ENCODE peak calls at places on chromosomes 12 and 14, in five cellular contexts. J is stimulated activated CD4-positive, alpha-beta T cell treated with anti-CD3 and anti-CD28 coated beads, Interleukin-2, amount 100 ng/mL, for 4 hours; V is aorta; F is kidney glomerular epithelial cell; C is CD4-positive, alpha-beta memory T cell. Q is an unnamed sample.

GRCh38 chr12:55681142-55682077 is 26.3 kb downstream of the ITGA7 start:
- DNase-seq in C (no peak), J (no peak), F (peak; percentile 77), V (peak; percentile 84), Q (peak; percentile 54)

GRCh38 chr14:59619071-59619470 is 42.5 kb upstream of the CCDC175 start:
- DNase-seq in C (no peak), V (no peak), F (no peak), J (no peak), Q (no peak)

GRCh38 chr12:93237235-93237915 is 140.3 kb upstream of the NUDT4 start:
- DNase-seq in J (no peak), C (no peak), V (no peak), F (no peak), Q (peak; percentile 32)

GRCh38 chr12:3453947-3454675 is 36.9 kb upstream of the PRMT8 start:
- DNase-seq in V (no peak), C (no peak), J (no peak), F (peak; percentile 93), Q (no peak)

GRCh38 chr14:104106471-104106991 is 21.0 kb downstream of the ASPG start:
- DNase-seq in J (no peak), V (peak; percentile 70), F (no peak), C (no peak), Q (peak; percentile 10)

GRCh38 chr12:47762850-47763440 is 4.3 kb upstream of the RAPGEF3 start:
- DNase-seq in V (no peak), C (no peak), J (no peak), F (no peak), Q (no peak)

GRCh38 chr12:97151481-97151880 is 244.4 kb downstream of the NEDD1 start:
- DNase-seq in J (no peak), F (no peak), V (no peak), C (no peak), Q (no peak)

GRCh38 chr12:63766498-63766897 is 13.2 kb upstream of the RXYLT1 start:
- DNase-seq in F (no peak), J (no peak), V (no peak), C (no peak), Q (no peak)

GRCh38 chr12:130220361-130220760 is 58.1 kb downstream of the FZD10 start:
- DNase-seq in V (no peak), C (no peak), J (no peak), F (no peak), Q (no peak)

GRCh38 chr14:92259613-92260357 is 63.2 kb upstream of the SLC24A4 start:
- DNase-seq in V (no peak), F (no peak), C (no peak), J (no peak), Q (no peak)

GRCh38 chr12:17609152-17609551 is 480.8 kb downstream of the RERGL start:
- DNase-seq in C (no peak), V (no peak), J (no peak), F (no peak), Q (no peak)

GRCh38 chr14:26841920-26842741 is 244.3 kb upstream of the NOVA1 start:
- DNase-seq in J (no peak), C (no peak), V (no peak), F (peak; percentile 91), Q (no peak)

GRCh38 chr12:59650594-59651229 is 54.9 kb downstream of the SLC16A7 start:
- DNase-seq in V (no peak), F (peak; percentile 75), J (no peak), C (no peak), Q (no peak)

GRCh38 chr12:43836455-43836989 is 641 bp downstream of the TMEM117 start:
- DNase-seq in J (no peak), V (no peak), C (no peak), F (no peak), Q (no peak)

GRCh38 chr14:95155044-95155443 is 2.3 kb downstream of the DICER1 start:
- DNase-seq in V (no peak), J (no peak), F (no peak), C (no peak), Q (no peak)

GRCh38 chr14:90061849-90062794 is at the start of gene KCNK13:
- DNase-seq in F (no peak), V (no peak), C (no peak), J (no peak), Q (peak; percentile 20)

GRCh38 chr14:91509878-91510170 is 286 bp downstream of the PPP4R3A start:
- DNase-seq in J (no peak), F (no peak), C (no peak), V (no peak), Q (no peak)

GRCh38 chr14:35289623-35290022 is 2.6 kb upstream of the PSMA6 start:
- DNase-seq in J (no peak), V (no peak), F (no peak), C (no peak), Q (no peak)

GRCh38 chr14:93894992-93895391 is 32.2 kb upstream of the FAM181A start:
- DNase-seq in J (no peak), F (no peak), V (no peak), C (no peak), Q (no peak)

GRCh38 chr12:52605542-52605941 is 4.3 kb upstream of the KRT72 start:
- DNase-seq in J (no peak), C (no peak), V (no peak), F (no peak), Q (no peak)

GRCh38 chr14:24411468-24412454 is 13.0 kb downstream of the NYNRIN start:
- DNase-seq in F (peak; percentile 21), C (peak; percentile 34), J (no peak), V (no peak), Q (no peak)

GRCh38 chr12:58529897-58530296 is 390.4 kb downstream of the LRIG3 start:
- DNase-seq in C (no peak), J (no peak), F (peak; percentile 86), V (no peak), Q (no peak)

GRCh38 chr14:104554088-104554607 is 25.4 kb upstream of the C14orf180 start:
- DNase-seq in F (no peak), J (no peak), C (no peak), V (peak; percentile 32), Q (peak; percentile 11)

GRCh38 chr14:59394268-59394667 is 70.9 kb downstream of the GPR135 start:
- DNase-seq in C (no peak), V (no peak), F (no peak), J (no peak), Q (no peak)

GRCh38 chr12:46556105-46556559 is 183.6 kb upstream of the SLC38A2 start:
- DNase-seq in V (no peak), C (no peak), F (peak; percentile 90), J (no peak), Q (no peak)

GRCh38 chr12:40192704-40193255 is 32.0 kb upstream of the LRRK2 start:
- DNase-seq in C (peak; percentile 20), F (no peak), J (no peak), V (no peak), Q (no peak)

GRCh38 chr12:13573698-13574321 is 377.3 kb downstream of the EMP1 start:
- DNase-seq in F (no peak), V (no peak), J (no peak), C (no peak), Q (no peak)

GRCh38 chr14:102418169-102418852 is 55.6 kb downstream of the TECPR2 start:
- DNase-seq in J (no peak), F (no peak), V (peak; percentile 68), C (no peak), Q (no peak)

GRCh38 chr12:24864796-24865125 is 84.1 kb downstream of the BCAT1 start:
- DNase-seq in C (no peak), F (peak; percentile 87), J (no peak), V (no peak), Q (no peak)

GRCh38 chr12:7146906-7147305 is 16.7 kb downstream of the CLSTN3 start:
- DNase-seq in C (no peak), V (no peak), J (no peak), F (no peak), Q (no peak)

GRCh38 chr14:92499216-92499615 is 14.4 kb upstream of the RIN3 start:
- DNase-seq in V (no peak), F (no peak), J (no peak), C (no peak), Q (no peak)

GRCh38 chr12:78835493-78835892 is 29.1 kb upstream of the SYT1 start:
- DNase-seq in J (no peak), V (no peak), F (no peak), C (no peak), Q (no peak)

GRCh38 chr12:117580718-117581062 is 219.3 kb upstream of the NOS1 start:
- DNase-seq in C (no peak), F (peak; percentile 51), V (peak; percentile 79), J (no peak), Q (peak; percentile 33)

GRCh38 chr14:52801014-52801708 is 9.8 kb upstream of the GNPNAT1 start:
- DNase-seq in J (no peak), C (peak; percentile 24), F (peak; percentile 9), V (peak; percentile 86), Q (no peak)

GRCh38 chr14:101074124-101075024 is 170.9 kb upstream of the RTL1 start:
- DNase-seq in J (no peak), V (peak; percentile 53), F (no peak), C (no peak), Q (no peak)

GRCh38 chr12:113149361-113150150 is at the start of gene CFAP73:
- DNase-seq in V (no peak), F (peak; percentile 94), C (no peak), J (no peak), Q (peak; percentile 59)

GRCh38 chr14:102180248-102180998 is 40.7 kb downstream of the WDR20 start:
- DNase-seq in V (no peak), F (no peak), J (no peak), C (no peak), Q (no peak)

GRCh38 chr12:74066476-74066875 is 471.2 kb upstream of the ATXN7L3B start:
- DNase-seq in J (no peak), F (no peak), C (no peak), V (no peak), Q (no peak)